ENCODE peak calls at places on chromosomes 7 and 10, in eight cellular contexts. I is cardiac fibroblast, Y is kidney, A is astrocyte, V is brain microvascular endothelial cell, X is mesendoderm, B is foreskin fibroblast, Q is skeletal muscle cell. U is an unnamed sample.

GRCh38 chr10:114504769-114505579 is 100.7 kb upstream of the AFAP1L2 start:
- DNase-seq in I (peak; percentile 72), Y (no peak), A (peak; percentile 94), V (peak; percentile 76), X (no peak), B (peak; percentile 75), Q (peak; percentile 48), U (no peak)

GRCh38 chr7:106772655-106773108 is 92.4 kb upstream of the PIK3CG start:
- DNase-seq in I (peak; percentile 83), Y (no peak), A (peak; percentile 93), V (peak; percentile 11), X (no peak), B (peak; percentile 59), Q (peak; percentile 32), U (no peak)

GRCh38 chr7:25239888-25240287 is 11.6 kb upstream of the NPVF start:
- DNase-seq in I (no peak), Y (no peak), A (no peak), V (no peak), X (no peak), B (no peak), Q (no peak), U (no peak)

GRCh38 chr10:101444058-101444457 is 90.1 kb downstream of the BTRC start:
- DNase-seq in I (peak; percentile 45), Y (no peak), A (no peak), V (no peak), X (peak; percentile 14), B (no peak), Q (no peak), U (no peak)

GRCh38 chr10:71912431-71912830 is 51.8 kb upstream of the CHST3 start:
- DNase-seq in I (peak; percentile 23), Y (no peak), A (no peak), V (no peak), X (peak; percentile 37), B (no peak), Q (no peak), U (no peak)

GRCh38 chr10:77506517-77506916 is 131.1 kb downstream of the KCNMA1 start:
- DNase-seq in I (peak; percentile 48), Y (no peak), A (peak; percentile 51), V (no peak), X (no peak), B (no peak), Q (no peak), U (no peak)

GRCh38 chr7:20229652-20230500 is 12.7 kb upstream of the MACC1 start:
- DNase-seq in I (peak; percentile 93), Y (no peak), A (peak; percentile 90), V (peak; percentile 83), X (no peak), B (peak; percentile 73), Q (peak; percentile 65), U (no peak)

GRCh38 chr10:34141032-34141431 is 674.1 kb downstream of the PARD3 start:
- DNase-seq in I (no peak), Y (no peak), A (no peak), V (no peak), X (no peak), B (no peak), Q (no peak), U (no peak)

GRCh38 chr7:131556055-131556911 is at the start of gene PODXL:
- DNase-seq in I (peak; percentile 33), Y (peak; percentile 91), A (peak; percentile 21), V (no peak), X (peak; percentile 83), B (peak; percentile 34), Q (no peak), U (peak; percentile 89)

GRCh38 chr7:36984051-36984492 is 259.8 kb upstream of the AOAH start:
- DNase-seq in I (no peak), Y (no peak), A (no peak), V (no peak), X (no peak), B (no peak), Q (no peak), U (no peak)

GRCh38 chr7:73809454-73810090 is 21.2 kb upstream of the CLDN4 start:
- DNase-seq in I (peak; percentile 18), Y (peak; percentile 93), A (no peak), V (no peak), X (no peak), B (no peak), Q (no peak), U (peak; percentile 64)

GRCh38 chr10:70695241-70696030 is 23.1 kb downstream of the ADAMTS14 start:
- DNase-seq in I (no peak), Y (no peak), A (peak; percentile 42), V (no peak), X (peak; percentile 29), B (no peak), Q (no peak), U (no peak)

GRCh38 chr10:73650537-73651331 is 5.1 kb downstream of the SYNPO2L start:
- DNase-seq in I (peak; percentile 86), Y (no peak), A (peak; percentile 78), V (peak; percentile 90), X (no peak), B (peak; percentile 66), Q (peak; percentile 88), U (no peak)

GRCh38 chr7:1696671-1697498 is 26.8 kb downstream of the ELFN1 start:
- DNase-seq in I (no peak), Y (peak; percentile 53), A (no peak), V (no peak), X (no peak), B (no peak), Q (no peak), U (peak; percentile 55)

GRCh38 chr7:129902788-129903422 is 49.9 kb downstream of the UBE2H start:
- DNase-seq in I (no peak), Y (no peak), A (no peak), V (no peak), X (no peak), B (no peak), Q (no peak), U (no peak)

GRCh38 chr7:67791918-67792317 is 795.3 kb downstream of the TYW1 start:
- DNase-seq in I (no peak), Y (no peak), A (no peak), V (no peak), X (no peak), B (no peak), Q (no peak), U (no peak)

GRCh38 chr7:71538210-71538609 is 406.3 kb downstream of the GALNT17 start:
- DNase-seq in I (no peak), Y (no peak), A (no peak), V (no peak), X (no peak), B (no peak), Q (no peak), U (no peak)

GRCh38 chr10:15744217-15744865 is 24.6 kb upstream of the ITGA8 start:
- DNase-seq in I (peak; percentile 75), Y (no peak), A (no peak), V (peak; percentile 66), X (peak; percentile 83), B (peak; percentile 28), Q (no peak), U (no peak)

GRCh38 chr7:142313528-142313927 is 55.7 kb upstream of the PRSS58 start:
- DNase-seq in I (no peak), Y (no peak), A (no peak), V (no peak), X (no peak), B (no peak), Q (no peak), U (no peak)

GRCh38 chr7:95931460-95932232 is 159.3 kb downstream of the DYNC1I1 start:
- DNase-seq in I (no peak), Y (no peak), A (no peak), V (no peak), X (no peak), B (no peak), Q (no peak), U (no peak)

GRCh38 chr10:90175161-90175681 is 473.8 kb downstream of the KIF20B start:
- DNase-seq in I (no peak), Y (no peak), A (peak; percentile 60), V (no peak), X (no peak), B (peak; percentile 32), Q (no peak), U (no peak)

GRCh38 chr7:138979226-138979979 is 1.8 kb downstream of the KIAA1549 start:
- DNase-seq in I (peak; percentile 27), Y (no peak), A (no peak), V (no peak), X (peak; percentile 33), B (no peak), Q (no peak), U (no peak)

GRCh38 chr7:138981332-138982203 is at the start of gene KIAA1549:
- DNase-seq in I (peak; percentile 35), Y (peak; percentile 84), A (peak; percentile 39), V (no peak), X (peak; percentile 78), B (peak; percentile 62), Q (peak; percentile 9), U (peak; percentile 86)

GRCh38 chr7:138979988-138980574 is 1.1 kb downstream of the KIAA1549 start:
- DNase-seq in I (peak; percentile 8), Y (no peak), A (peak; percentile 29), V (no peak), X (no peak), B (no peak), Q (no peak), U (no peak)

GRCh38 chr7:138980575-138981285 is 459 bp downstream of the KIAA1549 start:
- DNase-seq in I (peak; percentile 8), Y (peak; percentile 78), A (no peak), V (no peak), X (peak; percentile 38), B (no peak), Q (no peak), U (no peak)

GRCh38 chr7:138982204-138982623 is 1.0 kb upstream of the KIAA1549 start:
- DNase-seq in I (peak; percentile 9), Y (no peak), A (no peak), V (no peak), X (no peak), B (no peak), Q (no peak), U (no peak)
- H3K4me3 ChIP-seq in I (no peak overlapping the region), Y (peak overlapping the region; percentile 59), A (peak overlapping the region; percentile 57), V (peak overlapping the region; percentile 61), X (no peak overlapping the region), B (peak overlapping the region; percentile 54), Q (peak overlapping the region; percentile 56), U (peak overlapping the region; percentile 60)

GRCh38 chr10:29257106-29257783 is 31.6 kb upstream of the LYZL1 start:
- DNase-seq in I (peak; percentile 93), Y (peak; percentile 93), A (peak; percentile 90), V (peak; percentile 94), X (peak; percentile 48), B (peak; percentile 91), Q (peak; percentile 95), U (no peak)
- H3K4me3 ChIP-seq in I (no peak overlapping the region), Y (no peak overlapping the region), A (no peak overlapping the region), V (no peak overlapping the region), X (no peak overlapping the region), B (no peak overlapping the region), Q (no peak overlapping the region), U (no peak overlapping the region)

DNA sequence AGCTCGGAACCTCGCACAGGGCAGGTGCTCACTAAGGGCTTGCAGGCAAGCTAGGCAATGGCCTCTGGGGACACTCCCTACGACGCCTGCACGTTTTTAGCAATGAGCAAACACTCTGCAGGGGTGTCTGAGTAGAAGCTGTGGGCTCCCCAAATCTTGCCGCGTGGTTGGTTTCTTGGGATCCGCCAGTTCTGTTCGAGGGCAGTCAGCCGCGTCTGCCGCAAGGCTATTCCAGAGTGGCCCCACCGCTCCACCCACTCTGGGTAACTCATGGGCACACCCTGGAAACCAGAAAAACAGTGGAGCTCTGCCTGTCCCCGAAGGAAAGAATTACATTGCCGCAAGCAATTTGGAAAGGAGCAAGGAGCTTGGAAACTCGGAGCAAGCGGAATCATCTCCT is 189.3 kb upstream of the LYZL2 start:
- DNase-seq in I (peak; percentile 22), Y (peak; percentile 84), A (no peak), V (no peak), X (no peak), B (peak; percentile 70), Q (no peak), U (no peak)
- H3K4me3 ChIP-seq in I (no peak overlapping the region), Y (no peak overlapping the region), A (no peak overlapping the region), V (no peak overlapping the region), X (no peak overlapping the region), B (peak overlapping the region; percentile 19), Q (no peak overlapping the region), U (no peak overlapping the region)

GRCh38 chr10:68562666-68563522 is 2.8 kb downstream of the TET1 start:
- DNase-seq in I (peak; percentile 55), Y (no peak), A (peak; percentile 54), V (no peak), X (peak; percentile 86), B (peak; percentile 63), Q (no peak), U (no peak)
- H3K4me3 ChIP-seq in I (peak overlapping the region; percentile 69), Y (peak overlapping the region; percentile 1), A (peak overlapping the region; percentile 54), V (peak overlapping the region; percentile 75), X (peak overlapping the region; percentile 86), B (peak overlapping the region; percentile 93), Q (peak overlapping the region; percentile 86), U (peak overlapping the region; percentile 67)

U was measured in upper lobe of right lung.